ENCODE peak calls at places on chromosomes 5 and 9, in eight cellular contexts. X is H4; Z is NCI-H1105; B is heart right ventricle; H is activated naive CD8-positive, alpha-beta T cell treated with anti-CD3 and anti-CD28 coated beads for 36 hours; A is Right ventricle myocardium inferior; P is RWPE1; E is stimulated activated CD8-positive, alpha-beta memory T cell treated with anti-CD3 and anti-CD28 coated beads, Interleukin-7, amount 100 ng/mL, for 24 hours. N is an unnamed sample.

GRCh38 chr5:68395844-68396523 is 180.4 kb downstream of the PIK3R1 start:
- DNase-seq in X (no peak), Z (no peak), B (no peak), H (no peak), A (no peak), P (no peak), E (no peak), N (no peak)

GRCh38 chr9:79382468-79382867 is 189.3 kb upstream of the TLE4 start:
- DNase-seq in X (no peak), Z (no peak), B (no peak), H (no peak), A (no peak), P (no peak), E (no peak), N (no peak)

GRCh38 chr5:2393556-2393955 is 357.9 kb downstream of the IRX2 start:
- DNase-seq in X (no peak), Z (no peak), B (no peak), H (no peak), A (no peak), P (no peak), E (no peak), N (no peak)

GRCh38 chr5:167219296-167219695 is 1072.1 kb upstream of the WWC1 start:
- DNase-seq in X (no peak), Z (no peak), B (no peak), H (no peak), A (no peak), P (no peak), E (no peak), N (no peak)

GRCh38 chr9:4983541-4984165 is 1.4 kb upstream of the JAK2 start:
- DNase-seq in X (no peak), Z (no peak), B (no peak), H (no peak), A (no peak), P (no peak), E (no peak), N (no peak)

GRCh38 chr5:37005252-37005651 is 128.7 kb downstream of the NIPBL start:
- DNase-seq in X (no peak), Z (no peak), B (no peak), H (no peak), A (no peak), P (no peak), E (no peak), N (no peak)

GRCh38 chr9:137502008-137502913 is 43.1 kb upstream of the NSMF start:
- DNase-seq in X (no peak), Z (no peak), B (no peak), H (no peak), A (no peak), P (peak), E (no peak), N (no peak)

GRCh38 chr9:15722888-15723287 is 170.0 kb downstream of the CCDC171 start:
- DNase-seq in X (no peak), Z (no peak), B (no peak), H (no peak), A (no peak), P (no peak), E (no peak), N (no peak)

GRCh38 chr5:132905938-132906337 is 32.5 kb downstream of the LEAP2 start:
- DNase-seq in X (peak), Z (no peak), B (no peak), H (no peak), A (no peak), P (peak), E (no peak), N (no peak)

GRCh38 chr9:112970939-112971338 is 41.1 kb downstream of the ZNF883 start:
- DNase-seq in X (no peak), Z (peak), B (no peak), H (no peak), A (no peak), P (peak), E (no peak), N (no peak)

GRCh38 chr9:19138084-19138483 is 10.8 kb upstream of the PLIN2 start:
- DNase-seq in X (no peak), Z (no peak), B (no peak), H (no peak), A (no peak), P (no peak), E (no peak), N (no peak)

GRCh38 chr5:75048457-75048953 is 3.9 kb downstream of the GCNT4 start:
- DNase-seq in X (no peak), Z (no peak), B (no peak), H (peak), A (no peak), P (no peak), E (no peak), N (peak)

GRCh38 chr5:140220032-140220697 is 45.2 kb downstream of the CYSTM1 start:
- DNase-seq in X (no peak), Z (no peak), B (no peak), H (no peak), A (no peak), P (peak), E (no peak), N (no peak)

GRCh38 chr5:55911784-55912653 is 60.9 kb downstream of the IL31RA start:
- DNase-seq in X (no peak), Z (no peak), B (no peak), H (no peak), A (no peak), P (no peak), E (no peak), N (no peak)

GRCh38 chr9:36337865-36338264 is 62.2 kb downstream of the RNF38 start:
- DNase-seq in X (no peak), Z (no peak), B (peak), H (no peak), A (no peak), P (no peak), E (no peak), N (no peak)

GRCh38 chr9:102124465-102124864 is 386.0 kb upstream of the GRIN3A start:
- DNase-seq in X (no peak), Z (no peak), B (peak), H (no peak), A (no peak), P (no peak), E (no peak), N (no peak)

GRCh38 chr9:16062542-16063240 is 509.8 kb downstream of the CCDC171 start:
- DNase-seq in X (peak), Z (no peak), B (no peak), H (no peak), A (no peak), P (peak), E (no peak), N (no peak)

GRCh38 chr9:137804908-137805356 is 72.7 kb upstream of the CACNA1B start:
- DNase-seq in X (no peak), Z (no peak), B (no peak), H (no peak), A (peak), P (peak), E (no peak), N (no peak)

GRCh38 chr5:158026248-158027031 is 167.5 kb upstream of the CLINT1 start:
- DNase-seq in X (no peak), Z (no peak), B (no peak), H (no peak), A (no peak), P (no peak), E (no peak), N (no peak)

GRCh38 chr9:81566074-81566698 is 123.2 kb downstream of the TLE1 start:
- DNase-seq in X (no peak), Z (no peak), B (no peak), H (no peak), A (no peak), P (no peak), E (no peak), N (no peak)

GRCh38 chr5:112647428-112647827 is 90.3 kb upstream of the APC start:
- DNase-seq in X (no peak), Z (no peak), B (no peak), H (no peak), A (no peak), P (no peak), E (no peak), N (no peak)

GRCh38 chr9:105475302-105475701 is 27.5 kb downstream of the FSD1L start:
- DNase-seq in X (peak), Z (no peak), B (no peak), H (no peak), A (no peak), P (no peak), E (no peak), N (no peak)

GRCh38 chr5:64594025-64594424 is 88.2 kb downstream of the RGS7BP start:
- DNase-seq in X (no peak), Z (no peak), B (no peak), H (no peak), A (no peak), P (no peak), E (no peak), N (no peak)

GRCh38 chr5:131664929-131665328 is 29.9 kb upstream of the RAPGEF6 start:
- DNase-seq in X (no peak), Z (no peak), B (no peak), H (no peak), A (no peak), P (no peak), E (no peak), N (no peak)

GRCh38 chr5:42927730-42928129 is 112.4 kb downstream of the ANXA2R start:
- DNase-seq in X (no peak), Z (no peak), B (no peak), H (no peak), A (no peak), P (no peak), E (no peak), N (no peak)

GRCh38 chr5:107668933-107669542 is 1.7 kb downstream of the EFNA5 start:
- DNase-seq in X (peak), Z (no peak), B (no peak), H (no peak), A (no peak), P (peak), E (no peak), N (no peak)

GRCh38 chr9:35406183-35406959 is 83.5 kb upstream of the RUSC2 start:
- DNase-seq in X (no peak), Z (no peak), B (no peak), H (peak), A (no peak), P (peak), E (no peak), N (peak)

GRCh38 chr9:130932220-130933069 is 6.6 kb downstream of the FIBCD1 start:
- DNase-seq in X (no peak), Z (no peak), B (peak), H (no peak), A (peak), P (no peak), E (no peak), N (no peak)

GRCh38 chr5:151181818-151182217 is 24.2 kb upstream of the ANXA6 start:
- DNase-seq in X (no peak), Z (no peak), B (no peak), H (no peak), A (no peak), P (no peak), E (no peak), N (no peak)

GRCh38 chr9:79583957-79584654 is 12.3 kb downstream of the TLE4 start:
- DNase-seq in X (no peak), Z (no peak), B (peak), H (peak), A (peak), P (no peak), E (no peak), N (peak)

GRCh38 chr9:30382271-30382670 is 2002.2 kb upstream of the ACO1 start:
- DNase-seq in X (no peak), Z (no peak), B (no peak), H (no peak), A (no peak), P (no peak), E (no peak), N (no peak)

GRCh38 chr5:94181940-94182339 is 436.5 kb downstream of the KIAA0825 start:
- DNase-seq in X (peak), Z (no peak), B (no peak), H (no peak), A (no peak), P (no peak), E (no peak), N (no peak)

GRCh38 chr5:108966910-108967309 is 219.2 kb downstream of the FER start:
- DNase-seq in X (no peak), Z (no peak), B (no peak), H (no peak), A (no peak), P (no peak), E (no peak), N (no peak)

GRCh38 chr9:109482391-109482916 is 15.7 kb downstream of the PTPN3 start:
- DNase-seq in X (no peak), Z (no peak), B (no peak), H (no peak), A (no peak), P (no peak), E (no peak), N (no peak)